ENCODE peak calls at places on chromosome 19, in five cellular contexts. One of them, this sample, is unnamed.
A peak's percentile ranks its signal among the peaks of the same experiment; 100 is the strongest.

GRCh38 chr19:31167695-31168094 is 181.5 kb downstream of the TSHZ3 start:
- DNase-seq in AG10803: no peak
- DNase-seq in neural progenitor cell: no peak
- DNase-seq in stimulated activated CD4-positive, alpha-beta T cell treated with anti-CD3 and anti-CD28 coated beads, Interleukin-2, amount 100 ng/mL, for 48 hours: no peak
- DNase-seq in nephron progenitor cell: no peak
- DNase-seq in this sample: no peak

GRCh38 chr19:49403404-49404187 is 15.5 kb downstream of the KASH5 start:
- DNase-seq in AG10803: no peak
- DNase-seq in neural progenitor cell: peak; percentile 90
- DNase-seq in stimulated activated CD4-positive, alpha-beta T cell treated with anti-CD3 and anti-CD28 coated beads, Interleukin-2, amount 100 ng/mL, for 48 hours: no peak
- DNase-seq in nephron progenitor cell: peak; percentile 50
- DNase-seq in this sample: no peak

GRCh38 chr19:46977548-46977947 is 42.1 kb upstream of the NPAS1 start:
- DNase-seq in AG10803: peak; percentile 50
- DNase-seq in neural progenitor cell: no peak
- DNase-seq in stimulated activated CD4-positive, alpha-beta T cell treated with anti-CD3 and anti-CD28 coated beads, Interleukin-2, amount 100 ng/mL, for 48 hours: no peak
- DNase-seq in nephron progenitor cell: no peak
- DNase-seq in this sample: no peak

GRCh38 chr19:44608391-44608821 is 5.0 kb upstream of the IGSF23 start:
- DNase-seq in AG10803: no peak
- DNase-seq in neural progenitor cell: no peak
- DNase-seq in stimulated activated CD4-positive, alpha-beta T cell treated with anti-CD3 and anti-CD28 coated beads, Interleukin-2, amount 100 ng/mL, for 48 hours: no peak
- DNase-seq in nephron progenitor cell: no peak
- DNase-seq in this sample: no peak

GRCh38 chr19:34962945-34963530 is 991 bp downstream of the ZNF792 start:
- DNase-seq in AG10803: no peak
- DNase-seq in neural progenitor cell: no peak
- DNase-seq in stimulated activated CD4-positive, alpha-beta T cell treated with anti-CD3 and anti-CD28 coated beads, Interleukin-2, amount 100 ng/mL, for 48 hours: no peak
- DNase-seq in nephron progenitor cell: no peak
- DNase-seq in this sample: no peak

GRCh38 chr19:50626796-50627195 is 12.9 kb downstream of the SYT3 start:
- DNase-seq in AG10803: no peak
- DNase-seq in neural progenitor cell: no peak
- DNase-seq in stimulated activated CD4-positive, alpha-beta T cell treated with anti-CD3 and anti-CD28 coated beads, Interleukin-2, amount 100 ng/mL, for 48 hours: no peak
- DNase-seq in nephron progenitor cell: no peak
- DNase-seq in this sample: no peak

GRCh38 chr19:8208119-8208709 is 956 bp upstream of the CERS4 start:
- DNase-seq in AG10803: no peak
- DNase-seq in neural progenitor cell: peak; percentile 28
- DNase-seq in stimulated activated CD4-positive, alpha-beta T cell treated with anti-CD3 and anti-CD28 coated beads, Interleukin-2, amount 100 ng/mL, for 48 hours: no peak
- DNase-seq in nephron progenitor cell: peak; percentile 15
- DNase-seq in this sample: no peak

GRCh38 chr19:29420482-29421185 is 105.2 kb upstream of the VSTM2B start:
- DNase-seq in AG10803: no peak
- DNase-seq in neural progenitor cell: no peak
- DNase-seq in stimulated activated CD4-positive, alpha-beta T cell treated with anti-CD3 and anti-CD28 coated beads, Interleukin-2, amount 100 ng/mL, for 48 hours: no peak
- DNase-seq in nephron progenitor cell: no peak
- DNase-seq in this sample: no peak

GRCh38 chr19:19627716-19628498 is at the start of gene LPAR2:
- DNase-seq in AG10803: no peak
- DNase-seq in neural progenitor cell: peak; percentile 86
- DNase-seq in stimulated activated CD4-positive, alpha-beta T cell treated with anti-CD3 and anti-CD28 coated beads, Interleukin-2, amount 100 ng/mL, for 48 hours: peak; percentile 64
- DNase-seq in nephron progenitor cell: peak; percentile 73
- DNase-seq in this sample: peak; percentile 55

GRCh38 chr19:34767967-34768366 is 5.0 kb downstream of the ZNF599 start:
- DNase-seq in AG10803: no peak
- DNase-seq in neural progenitor cell: no peak
- DNase-seq in stimulated activated CD4-positive, alpha-beta T cell treated with anti-CD3 and anti-CD28 coated beads, Interleukin-2, amount 100 ng/mL, for 48 hours: no peak
- DNase-seq in nephron progenitor cell: no peak
- DNase-seq in this sample: no peak

GRCh38 chr19:10173527-10173926 is 21.2 kb downstream of the DNMT1 start:
- DNase-seq in AG10803: peak; percentile 29
- DNase-seq in neural progenitor cell: no peak
- DNase-seq in stimulated activated CD4-positive, alpha-beta T cell treated with anti-CD3 and anti-CD28 coated beads, Interleukin-2, amount 100 ng/mL, for 48 hours: no peak
- DNase-seq in nephron progenitor cell: no peak
- DNase-seq in this sample: no peak

GRCh38 chr19:55526216-55527196 is 10.4 kb downstream of the SBK2 start:
- DNase-seq in AG10803: peak; percentile 49
- DNase-seq in neural progenitor cell: no peak
- DNase-seq in stimulated activated CD4-positive, alpha-beta T cell treated with anti-CD3 and anti-CD28 coated beads, Interleukin-2, amount 100 ng/mL, for 48 hours: no peak
- DNase-seq in nephron progenitor cell: peak; percentile 48
- DNase-seq in this sample: peak; percentile 32

GRCh38 chr19:55491546-55492360 is 3.5 kb downstream of the SSC5D start:
- DNase-seq in AG10803: peak; percentile 23
- DNase-seq in neural progenitor cell: no peak
- DNase-seq in stimulated activated CD4-positive, alpha-beta T cell treated with anti-CD3 and anti-CD28 coated beads, Interleukin-2, amount 100 ng/mL, for 48 hours: no peak
- DNase-seq in nephron progenitor cell: no peak
- DNase-seq in this sample: no peak

GRCh38 chr19:32649751-32650150 is 25.2 kb downstream of the ANKRD27 start:
- DNase-seq in AG10803: no peak
- DNase-seq in neural progenitor cell: no peak
- DNase-seq in stimulated activated CD4-positive, alpha-beta T cell treated with anti-CD3 and anti-CD28 coated beads, Interleukin-2, amount 100 ng/mL, for 48 hours: no peak
- DNase-seq in nephron progenitor cell: no peak
- DNase-seq in this sample: no peak

GRCh38 chr19:43476606-43477005 is 11.2 kb upstream of the LYPD3 start:
- DNase-seq in AG10803: peak; percentile 96
- DNase-seq in neural progenitor cell: no peak
- DNase-seq in stimulated activated CD4-positive, alpha-beta T cell treated with anti-CD3 and anti-CD28 coated beads, Interleukin-2, amount 100 ng/mL, for 48 hours: no peak
- DNase-seq in nephron progenitor cell: no peak
- DNase-seq in this sample: no peak

GRCh38 chr19:41998246-41999020 is 4.4 kb upstream of the ATP1A3 start:
- DNase-seq in AG10803: peak; percentile 42
- DNase-seq in neural progenitor cell: peak; percentile 92
- DNase-seq in stimulated activated CD4-positive, alpha-beta T cell treated with anti-CD3 and anti-CD28 coated beads, Interleukin-2, amount 100 ng/mL, for 48 hours: peak; percentile 57
- DNase-seq in nephron progenitor cell: peak; percentile 85
- DNase-seq in this sample: peak; percentile 45

GRCh38 chr19:4103073-4103418 is 20.9 kb downstream of the MAP2K2 start:
- DNase-seq in AG10803: peak; percentile 26
- DNase-seq in neural progenitor cell: no peak
- DNase-seq in stimulated activated CD4-positive, alpha-beta T cell treated with anti-CD3 and anti-CD28 coated beads, Interleukin-2, amount 100 ng/mL, for 48 hours: no peak
- DNase-seq in nephron progenitor cell: no peak
- DNase-seq in this sample: no peak

GRCh38 chr19:10433131-10433536 is 12.8 kb downstream of the PDE4A start:
- DNase-seq in AG10803: no peak
- DNase-seq in neural progenitor cell: no peak
- DNase-seq in stimulated activated CD4-positive, alpha-beta T cell treated with anti-CD3 and anti-CD28 coated beads, Interleukin-2, amount 100 ng/mL, for 48 hours: no peak
- DNase-seq in nephron progenitor cell: no peak
- DNase-seq in this sample: no peak

GRCh38 chr19:10408511-10409291 is 5.4 kb upstream of the CDC37 start:
- DNase-seq in AG10803: no peak
- DNase-seq in neural progenitor cell: no peak
- DNase-seq in stimulated activated CD4-positive, alpha-beta T cell treated with anti-CD3 and anti-CD28 coated beads, Interleukin-2, amount 100 ng/mL, for 48 hours: peak; percentile 59
- DNase-seq in nephron progenitor cell: no peak
- DNase-seq in this sample: no peak